ENCODE peak calls at places on chromosomes 7 and 10, in six cellular contexts. Z is esophagus muscularis mucosa, X is body of pancreas, M is transverse colon, P is vagina, K is right lobe of liver. Y is an unnamed sample.

GRCh38 chr7:129009437-129009836 is 45.5 kb downstream of the TNPO3 start:
- DNase-seq in X (no peak), P (no peak), Z (no peak), M (no peak), K (no peak), Y (no peak)

GRCh38 chr10:107477266-107477665 is 312.8 kb upstream of the SORCS1 start:
- DNase-seq in K (no peak), X (no peak), M (no peak), P (no peak), Z (no peak), Y (no peak)

GRCh38 chr10:83580373-83581012 is 558.8 kb upstream of the GHITM start:
- DNase-seq in P (no peak), X (no peak), K (no peak), M (no peak), Z (no peak), Y (no peak)

GRCh38 chr10:77698267-77698932 is 60.8 kb upstream of the KCNMA1 start:
- DNase-seq in P (no peak), X (no peak), K (no peak), Z (no peak), M (no peak), Y (no peak)

GRCh38 chr10:132592790-132593788 is 55.5 kb downstream of the INPP5A start:
- DNase-seq in M (peak), P (no peak), X (no peak), Z (no peak), K (no peak), Y (no peak)

GRCh38 chr7:137717045-137717444 is 129.7 kb downstream of the DGKI start:
- DNase-seq in Z (no peak), P (no peak), K (no peak), M (no peak), X (no peak), Y (no peak)

GRCh38 chr7:27723086-27723485 is 16.9 kb upstream of the TAX1BP1 start:
- DNase-seq in Z (peak), P (no peak), K (no peak), M (no peak), X (peak), Y (no peak)

GRCh38 chr10:132519382-132520146 is 18.0 kb upstream of the INPP5A start:
- DNase-seq in Z (no peak), M (peak), P (no peak), K (peak), X (peak), Y (no peak)

GRCh38 chr7:139943391-139943790 is 114.3 kb downstream of the TBXAS1 start:
- DNase-seq in K (no peak), Z (no peak), P (no peak), M (no peak), X (no peak), Y (no peak)

GRCh38 chr10:12839941-12840611 is 161.4 kb downstream of the CCDC3 start:
- DNase-seq in P (no peak), X (no peak), Z (no peak), K (no peak), M (no peak), Y (no peak)

GRCh38 chr10:73263948-73264347 is 11.5 kb upstream of the MRPS16 start:
- DNase-seq in P (no peak), M (no peak), Z (no peak), X (no peak), K (no peak), Y (no peak)

GRCh38 chr7:30029696-30030095 is 1.5 kb downstream of the PLEKHA8 start:
- DNase-seq in P (no peak), Z (no peak), K (no peak), M (no peak), X (no peak), Y (no peak)

GRCh38 chr7:710161-710560 is 16.3 kb upstream of the DNAAF5 start:
- DNase-seq in K (no peak), X (no peak), Z (no peak), M (no peak), P (no peak), Y (no peak)

GRCh38 chr7:132270517-132270916 is 305.8 kb downstream of the PLXNA4 start:
- DNase-seq in X (no peak), K (no peak), M (no peak), P (no peak), Z (no peak), Y (no peak)

GRCh38 chr7:117025891-117026290 is 72.6 kb downstream of the ST7 start:
- DNase-seq in Z (no peak), K (no peak), X (no peak), P (no peak), M (no peak), Y (no peak)

GRCh38 chr10:91758303-91759146 is 39.7 kb upstream of the TNKS2 start:
- DNase-seq in X (no peak), K (no peak), Z (no peak), P (no peak), M (no peak), Y (no peak)

GRCh38 chr7:50507898-50508470 is 57.2 kb downstream of the DDC start:
- DNase-seq in Z (no peak), K (peak), M (no peak), X (no peak), P (no peak), Y (no peak)

GRCh38 chr7:140348161-140348849 is 50.0 kb downstream of the SLC37A3 start:
- DNase-seq in X (no peak), K (no peak), P (no peak), M (no peak), Z (no peak), Y (no peak)

GRCh38 chr10:84296071-84296981 is 32.1 kb upstream of the CCSER2 start:
- DNase-seq in X (no peak), Z (no peak), M (no peak), P (no peak), K (no peak), Y (no peak)

GRCh38 chr7:107614425-107614824 is 34.4 kb downstream of the BCAP29 start:
- DNase-seq in P (no peak), X (no peak), K (no peak), Z (no peak), M (no peak), Y (no peak)

GRCh38 chr7:71361633-71362032 is 229.7 kb downstream of the GALNT17 start:
- DNase-seq in M (no peak), Z (no peak), X (no peak), P (no peak), K (no peak), Y (no peak)

DNA sequence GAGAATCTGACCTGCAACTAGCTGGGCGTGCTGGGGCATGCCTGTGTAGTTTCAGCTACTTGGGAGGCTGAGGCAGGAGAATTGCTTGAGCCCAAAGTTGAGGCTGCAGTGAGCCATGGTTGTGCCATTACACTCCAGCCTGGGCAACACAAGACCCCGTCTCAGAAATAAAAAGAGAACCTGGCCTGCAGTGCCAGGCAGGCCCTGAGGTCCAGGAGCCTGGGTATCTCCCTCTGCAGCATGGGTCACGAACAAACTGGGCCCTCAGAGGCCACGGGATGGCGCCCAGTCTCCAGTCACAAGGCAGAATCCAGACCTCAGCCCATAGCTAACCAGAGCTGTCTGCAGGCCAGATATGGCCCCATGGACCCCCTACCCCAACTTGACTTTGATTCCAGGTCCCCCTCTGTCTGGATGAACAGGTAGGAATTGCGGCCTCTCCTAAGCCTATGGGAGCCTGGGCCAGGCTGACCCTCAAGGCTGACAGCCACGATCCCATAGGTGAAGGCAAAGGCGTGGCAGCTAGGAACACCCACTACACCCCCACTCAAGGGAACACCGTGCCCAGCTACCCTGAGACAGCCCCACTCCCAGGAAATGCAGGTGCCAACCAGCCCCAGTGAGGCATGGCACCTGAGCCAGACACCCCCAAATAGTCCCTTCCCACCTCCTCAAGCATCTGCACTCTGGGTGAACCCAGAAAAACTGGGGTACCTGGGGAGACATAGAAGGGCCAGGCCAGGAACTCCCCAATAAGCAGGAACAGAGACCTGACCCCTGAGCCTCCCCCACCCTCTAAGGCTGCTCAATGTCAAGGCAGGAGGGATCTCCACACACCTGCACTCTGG is 102.8 kb upstream of the TNRC18 start:
- DNase-seq in Z (no peak), P (no peak), K (peak), M (peak), X (peak), Y (no peak)
- TF ChIP-seq POLR2A in Z (no peak), P (no peak), K (peak), M (peak), X (peak), Y (peak)

GRCh38 chr10:43221419-43222293 is 45.2 kb downstream of the RASGEF1A start:
- DNase-seq in P (no peak), M (peak), K (peak), X (peak), Z (no peak), Y (no peak)
- TF ChIP-seq POLR2A in P (no peak), M (no peak), K (no peak), X (no peak), Z (no peak), Y (no peak)

GRCh38 chr10:95290801-95291633 is at the start of gene PDLIM1:
- DNase-seq in X (peak), K (peak), P (no peak), M (peak), Z (no peak), Y (peak)
- TF ChIP-seq POLR2A in X (peak), K (peak), P (peak), M (peak), Z (peak), Y (no peak)

GRCh38 chr10:119872610-119872859 is at the start of gene MCMBP:
- DNase-seq in K (no peak), P (no peak), M (no peak), Z (no peak), X (no peak), Y (no peak)
- TF ChIP-seq POLR2A in K (peak), P (peak), M (no peak), Z (no peak), X (no peak), Y (no peak)

GRCh38 chr10:78973901-78974408 is 94.8 kb upstream of the ZMIZ1 start:
- DNase-seq in K (no peak), X (peak), P (no peak), M (no peak), Z (no peak), Y (no peak)

GRCh38 chr10:78970261-78970660 is 98.5 kb upstream of the ZMIZ1 start:
- DNase-seq in K (no peak), Z (no peak), P (no peak), X (no peak), M (no peak), Y (no peak)

GRCh38 chr10:78971094-78971682 is 97.6 kb upstream of the ZMIZ1 start:
- DNase-seq in Z (no peak), X (no peak), K (no peak), M (no peak), P (no peak), Y (no peak)

GRCh38 chr10:78972947-78973900 is 95.5 kb upstream of the ZMIZ1 start:
- DNase-seq in P (no peak), Z (peak), M (peak), X (peak), K (peak), Y (no peak)

GRCh38 chr10:78972160-78972946 is 96.4 kb upstream of the ZMIZ1 start:
- DNase-seq in K (peak), M (peak), X (peak), P (no peak), Z (no peak), Y (no peak)
- TF ChIP-seq POLR2A in K (no peak), M (no peak), X (no peak), P (no peak), Z (peak), Y (no peak)

DNA sequence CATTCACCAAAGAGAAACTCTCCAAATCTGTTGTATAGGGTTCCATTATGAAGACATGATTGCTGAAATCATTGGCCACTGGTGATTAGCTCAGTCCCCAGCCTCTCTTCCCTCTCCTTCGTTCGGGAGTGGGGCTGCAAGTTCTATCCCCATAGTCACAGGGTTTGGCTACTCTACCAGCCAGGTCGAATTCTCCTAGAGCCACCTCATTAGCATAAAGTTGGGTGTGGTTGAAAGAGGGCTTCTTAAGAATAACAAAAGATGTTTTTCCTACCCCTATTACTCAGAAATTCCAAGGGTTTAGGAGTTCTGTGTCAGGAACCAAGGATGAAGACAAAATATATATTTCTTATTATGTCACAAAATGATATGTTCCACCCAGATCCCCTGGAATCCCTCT is 166.2 kb upstream of the YAE1 start:
- DNase-seq in Z (no peak), K (no peak), M (no peak), P (no peak), X (no peak), Y (no peak)
- TF ChIP-seq POLR2A in Z (no peak), K (no peak), M (no peak), P (no peak), X (no peak), Y (no peak)

GRCh38 chr7:77800730-77801129 is 2.2 kb downstream of the PHTF2 start:
- DNase-seq in M (no peak), Z (no peak), K (no peak), P (no peak), X (no peak), Y (no peak)

GRCh38 chr7:77797734-77798393 is 370 bp downstream of the TMEM60 start:
- DNase-seq in P (no peak), K (no peak), X (no peak), M (peak), Z (peak), Y (no peak)

GRCh38 chr7:77798394-77799077 is at the start of the genes PHTF2 and TMEM60:
- DNase-seq in K (peak), M (peak), Z (peak), X (peak), P (peak), Y (peak)

GRCh38 chr7:77800158-77800557 is 1.6 kb downstream of the PHTF2 start:
- DNase-seq in K (no peak), M (no peak), X (no peak), P (no peak), Z (no peak), Y (no peak)

GRCh38 chr7:77799078-77799964 is 748 bp downstream of the PHTF2 start:
- DNase-seq in M (peak), Z (no peak), X (peak), K (peak), P (no peak), Y (no peak)
- TF ChIP-seq POLR2A in M (no peak), Z (no peak), X (no peak), K (no peak), P (no peak), Y (no peak)

GRCh38 chr10:69057951-69058297 is 30.0 kb upstream of the SRGN start:
- DNase-seq in K (no peak), P (no peak), M (no peak), Z (no peak), X (no peak), Y (no peak)

GRCh38 chr10:69057261-69057950 is 30.5 kb upstream of the SRGN start:
- DNase-seq in P (no peak), M (peak), X (no peak), K (peak), Z (no peak), Y (no peak)

GRCh38 chr10:69064762-69065328 is 23.1 kb upstream of the SRGN start:
- DNase-seq in X (no peak), Z (no peak), M (no peak), P (no peak), K (no peak), Y (no peak)

GRCh38 chr10:69060127-69060798 is 27.6 kb upstream of the SRGN start:
- DNase-seq in X (no peak), Z (no peak), K (no peak), M (no peak), P (no peak), Y (no peak)

DNA sequence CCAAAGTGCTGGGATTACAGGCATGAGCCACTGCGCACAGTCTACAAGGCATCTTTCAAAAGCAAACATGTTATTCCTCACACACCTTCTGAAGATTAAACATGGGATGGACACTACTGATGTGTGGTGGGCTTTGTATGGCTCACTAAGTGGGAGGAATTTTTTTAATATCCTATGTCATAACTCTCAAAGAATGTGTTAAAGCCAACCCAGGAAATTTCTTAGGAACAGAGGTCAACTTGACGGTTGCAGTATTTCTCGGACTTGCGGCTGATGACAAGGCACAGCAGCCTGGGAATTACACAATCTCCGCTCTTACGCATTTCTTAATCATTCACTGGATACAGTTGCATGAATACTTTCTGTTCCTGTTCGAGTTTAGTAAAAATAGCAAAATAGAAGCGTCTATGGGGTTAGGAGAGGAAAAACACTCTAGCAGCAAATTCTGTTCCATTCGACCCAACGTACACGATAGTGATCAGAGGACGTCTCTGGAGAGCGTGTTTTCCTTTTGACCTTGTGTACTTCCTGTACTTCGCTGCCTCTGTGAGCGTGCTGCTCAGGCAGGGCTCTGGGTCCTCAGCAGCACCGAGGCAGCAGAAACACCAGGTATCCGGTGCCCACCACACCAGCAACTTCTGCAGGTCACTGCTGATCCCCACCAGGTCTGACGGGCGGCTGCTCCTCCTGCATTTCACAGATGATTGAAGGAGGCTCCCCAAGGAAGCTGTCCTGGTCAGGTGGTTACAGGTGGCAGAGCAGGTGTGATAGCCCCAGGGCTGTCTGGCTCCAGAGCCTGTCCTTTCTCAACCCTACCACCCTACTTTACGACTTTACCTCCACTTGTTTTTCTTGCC is 26.4 kb upstream of the SRGN start:
- DNase-seq in K (no peak), M (peak), X (peak), Z (no peak), P (no peak), Y (no peak)
- TF ChIP-seq POLR2A in K (peak), M (peak), X (peak), Z (no peak), P (no peak), Y (no peak)

GRCh38 chr7:99380032-99380822 is 5.7 kb downstream of the ARPC1B start:
- DNase-seq in K (no peak), X (no peak), P (no peak), Z (no peak), M (peak), Y (no peak)
- TF ChIP-seq POLR2A in K (no peak), X (no peak), P (no peak), Z (no peak), M (no peak), Y (no peak)